ENCODE peak calls at places on chromosomes 5 and 9, in seven cellular contexts. One of them, this sample, is unnamed.

GRCh38 chr5:122182491-122182921 is 53.2 kb downstream of the ZNF474 start:
- DNase-seq in mesendoderm: peak
- DNase-seq in H9: peak
- DNase-seq in mesenchymal stem cell: peak
- DNase-seq in H1: no peak
- DNase-seq in neuronal stem cell: no peak
- DNase-seq in IMR-90: peak
- DNase-seq in this sample: peak

GRCh38 chr5:178288373-178289368 is 56.1 kb upstream of the PHYKPL start:
- DNase-seq in H1: no peak
- DNase-seq in mesenchymal stem cell: no peak
- DNase-seq in mesendoderm: no peak
- DNase-seq in neuronal stem cell: peak
- DNase-seq in H9: no peak
- DNase-seq in IMR-90: no peak
- DNase-seq in this sample: no peak

GRCh38 chr5:1299511-1299850 is 4.6 kb upstream of the TERT start:
- DNase-seq in H1: no peak
- DNase-seq in mesendoderm: no peak
- DNase-seq in neuronal stem cell: no peak
- DNase-seq in mesenchymal stem cell: no peak
- DNase-seq in IMR-90: no peak
- DNase-seq in H9: peak
- DNase-seq in this sample: no peak

GRCh38 chr9:2480255-2480837 is 141.2 kb upstream of the VLDLR start:
- DNase-seq in H9: no peak
- DNase-seq in mesenchymal stem cell: no peak
- DNase-seq in neuronal stem cell: no peak
- DNase-seq in mesendoderm: no peak
- DNase-seq in IMR-90: no peak
- DNase-seq in H1: no peak
- DNase-seq in this sample: peak

GRCh38 chr9:115042781-115043509 is 75.0 kb downstream of the TNC start:
- DNase-seq in H1: no peak
- DNase-seq in mesendoderm: no peak
- DNase-seq in mesenchymal stem cell: no peak
- DNase-seq in H9: no peak
- DNase-seq in IMR-90: no peak
- DNase-seq in neuronal stem cell: no peak
- DNase-seq in this sample: no peak

GRCh38 chr5:136048966-136049365 is 20.2 kb downstream of the TGFBI start:
- DNase-seq in mesenchymal stem cell: no peak
- DNase-seq in IMR-90: no peak
- DNase-seq in H9: no peak
- DNase-seq in H1: no peak
- DNase-seq in mesendoderm: no peak
- DNase-seq in neuronal stem cell: no peak
- DNase-seq in this sample: no peak

GRCh38 chr9:129886226-129887174 is 51.2 kb downstream of the USP20 start:
- DNase-seq in mesenchymal stem cell: no peak
- DNase-seq in H9: peak
- DNase-seq in neuronal stem cell: no peak
- DNase-seq in IMR-90: no peak
- DNase-seq in H1: no peak
- DNase-seq in mesendoderm: no peak
- DNase-seq in this sample: peak

GRCh38 chr5:104952876-104953275 is 1390.3 kb upstream of the NUDT12 start:
- DNase-seq in IMR-90: no peak
- DNase-seq in mesendoderm: no peak
- DNase-seq in H9: no peak
- DNase-seq in H1: no peak
- DNase-seq in neuronal stem cell: no peak
- DNase-seq in mesenchymal stem cell: no peak
- DNase-seq in this sample: no peak

GRCh38 chr5:200985-201384 is 9.7 kb downstream of the LRRC14B start:
- DNase-seq in mesenchymal stem cell: no peak
- DNase-seq in H1: no peak
- DNase-seq in mesendoderm: no peak
- DNase-seq in IMR-90: no peak
- DNase-seq in H9: no peak
- DNase-seq in neuronal stem cell: no peak
- DNase-seq in this sample: no peak

GRCh38 chr9:114512337-114512874 is 7.1 kb upstream of the WHRN start:
- DNase-seq in neuronal stem cell: no peak
- DNase-seq in H9: no peak
- DNase-seq in mesendoderm: no peak
- DNase-seq in IMR-90: no peak
- DNase-seq in mesenchymal stem cell: no peak
- DNase-seq in H1: no peak
- DNase-seq in this sample: no peak

GRCh38 chr9:104885818-104886709 is 41.9 kb downstream of the ABCA1 start:
- DNase-seq in neuronal stem cell: no peak
- DNase-seq in mesendoderm: peak
- DNase-seq in mesenchymal stem cell: no peak
- DNase-seq in H1: peak
- DNase-seq in IMR-90: no peak
- DNase-seq in H9: peak
- DNase-seq in this sample: no peak

GRCh38 chr9:72882117-72882775 is 70.6 kb downstream of the ALDH1A1 start:
- DNase-seq in mesenchymal stem cell: no peak
- DNase-seq in H1: no peak
- DNase-seq in mesendoderm: no peak
- DNase-seq in neuronal stem cell: no peak
- DNase-seq in H9: no peak
- DNase-seq in IMR-90: no peak
- DNase-seq in this sample: no peak

DNA sequence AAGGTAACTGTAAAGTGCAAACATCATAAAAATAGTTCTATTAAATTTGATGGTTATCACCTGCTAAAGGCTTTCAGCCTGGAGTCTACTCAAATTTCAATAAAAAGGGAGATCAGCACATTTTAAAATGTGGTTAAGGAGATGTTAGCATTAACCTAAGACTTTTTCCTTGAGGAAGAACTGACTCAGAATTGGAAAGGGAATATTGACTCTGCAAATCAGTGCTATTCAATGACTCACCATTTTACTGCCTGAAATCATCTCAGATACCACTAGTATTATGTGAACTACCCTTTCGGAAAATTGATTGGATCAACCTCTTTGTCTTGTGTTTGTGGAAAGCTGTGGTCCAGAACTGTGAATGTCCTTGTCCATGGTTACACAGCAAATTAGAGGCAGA is 113.3 kb downstream of the ADRB2 start:
- DNase-seq in H1: no peak
- DNase-seq in H9: no peak
- DNase-seq in neuronal stem cell: no peak
- DNase-seq in mesenchymal stem cell: peak
- DNase-seq in mesendoderm: no peak
- DNase-seq in IMR-90: peak
- DNase-seq in this sample: no peak
- H4K8ac ChIP-seq in H1: no peak
- H4K8ac ChIP-seq in H9: no peak
- H4K8ac ChIP-seq in neuronal stem cell: no peak
- H4K8ac ChIP-seq in mesenchymal stem cell: no peak
- H4K8ac ChIP-seq in mesendoderm: no peak
- H4K8ac ChIP-seq in IMR-90: no peak
- H4K8ac ChIP-seq in this sample: no peak

GRCh38 chr5:125987677-125988255 is 435.4 kb upstream of the GRAMD2B start:
- DNase-seq in mesenchymal stem cell: no peak
- DNase-seq in mesendoderm: peak
- DNase-seq in H9: peak
- DNase-seq in neuronal stem cell: no peak
- DNase-seq in IMR-90: no peak
- DNase-seq in H1: peak
- DNase-seq in this sample: peak

DNA sequence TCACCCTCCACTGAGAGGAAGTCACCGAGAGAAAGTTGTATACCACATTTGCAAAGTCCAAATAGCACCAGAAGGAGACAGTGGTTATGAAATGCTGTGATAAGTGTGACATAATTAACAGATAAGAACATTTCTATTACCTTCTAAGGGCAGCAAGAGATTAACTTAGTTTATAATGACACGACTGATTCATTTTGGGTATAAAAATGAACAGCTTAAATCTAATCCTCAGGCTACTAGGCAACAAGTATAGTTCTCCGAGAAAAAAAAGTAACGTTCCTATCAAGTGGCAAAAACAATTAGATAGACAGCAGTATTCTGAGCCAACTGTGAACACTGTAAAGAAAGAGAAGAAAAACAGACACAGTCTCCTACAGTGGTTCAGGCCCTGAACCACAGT is 431.2 kb upstream of the GRAMD2B start:
- DNase-seq in H1: no peak
- DNase-seq in mesenchymal stem cell: no peak
- DNase-seq in H9: no peak
- DNase-seq in neuronal stem cell: no peak
- DNase-seq in IMR-90: no peak
- DNase-seq in mesendoderm: no peak
- DNase-seq in this sample: no peak
- H2BK5ac ChIP-seq in H1: no peak
- H2BK5ac ChIP-seq in mesenchymal stem cell: no peak
- H2BK5ac ChIP-seq in H9: no peak
- H2BK5ac ChIP-seq in neuronal stem cell: no peak
- H2BK5ac ChIP-seq in IMR-90: no peak
- H2BK5ac ChIP-seq in mesendoderm: no peak
- H2BK5ac ChIP-seq in this sample: no peak

GRCh38 chr9:92424340-92424739 is at the start of gene OMD:
- DNase-seq in H9: no peak
- DNase-seq in mesendoderm: no peak
- DNase-seq in neuronal stem cell: no peak
- DNase-seq in IMR-90: no peak
- DNase-seq in mesenchymal stem cell: no peak
- DNase-seq in H1: no peak
- DNase-seq in this sample: no peak
- H4K8ac ChIP-seq in H9: no peak
- H4K8ac ChIP-seq in mesendoderm: peak
- H4K8ac ChIP-seq in neuronal stem cell: no peak
- H4K8ac ChIP-seq in IMR-90: no peak
- H4K8ac ChIP-seq in mesenchymal stem cell: no peak
- H4K8ac ChIP-seq in H1: no peak
- H4K8ac ChIP-seq in this sample: no peak

GRCh38 chr5:168217497-168217896 is 73.9 kb upstream of the WWC1 start:
- DNase-seq in mesendoderm: no peak
- DNase-seq in neuronal stem cell: no peak
- DNase-seq in mesenchymal stem cell: no peak
- DNase-seq in IMR-90: no peak
- DNase-seq in H1: no peak
- DNase-seq in H9: no peak
- DNase-seq in this sample: no peak

GRCh38 chr5:168216989-168217388 is 74.5 kb upstream of the WWC1 start:
- DNase-seq in neuronal stem cell: no peak
- DNase-seq in H1: no peak
- DNase-seq in IMR-90: no peak
- DNase-seq in H9: no peak
- DNase-seq in mesenchymal stem cell: no peak
- DNase-seq in mesendoderm: no peak
- DNase-seq in this sample: no peak

GRCh38 chr5:168214071-168214470 is 77.4 kb upstream of the WWC1 start:
- DNase-seq in H9: no peak
- DNase-seq in mesendoderm: peak
- DNase-seq in H1: no peak
- DNase-seq in mesenchymal stem cell: no peak
- DNase-seq in neuronal stem cell: no peak
- DNase-seq in IMR-90: no peak
- DNase-seq in this sample: no peak

GRCh38 chr5:168214886-168215285 is 76.6 kb upstream of the WWC1 start:
- DNase-seq in H9: no peak
- DNase-seq in mesenchymal stem cell: no peak
- DNase-seq in IMR-90: no peak
- DNase-seq in H1: no peak
- DNase-seq in neuronal stem cell: no peak
- DNase-seq in mesendoderm: no peak
- DNase-seq in this sample: no peak

GRCh38 chr5:168215646-168216045 is 75.8 kb upstream of the WWC1 start:
- DNase-seq in H1: no peak
- DNase-seq in H9: no peak
- DNase-seq in mesenchymal stem cell: no peak
- DNase-seq in neuronal stem cell: no peak
- DNase-seq in mesendoderm: no peak
- DNase-seq in IMR-90: no peak
- DNase-seq in this sample: no peak
- H2BK5ac ChIP-seq in H1: peak
- H2BK5ac ChIP-seq in H9: no peak
- H2BK5ac ChIP-seq in mesenchymal stem cell: no peak
- H2BK5ac ChIP-seq in neuronal stem cell: no peak
- H2BK5ac ChIP-seq in mesendoderm: no peak
- H2BK5ac ChIP-seq in IMR-90: no peak
- H2BK5ac ChIP-seq in this sample: no peak

DNA sequence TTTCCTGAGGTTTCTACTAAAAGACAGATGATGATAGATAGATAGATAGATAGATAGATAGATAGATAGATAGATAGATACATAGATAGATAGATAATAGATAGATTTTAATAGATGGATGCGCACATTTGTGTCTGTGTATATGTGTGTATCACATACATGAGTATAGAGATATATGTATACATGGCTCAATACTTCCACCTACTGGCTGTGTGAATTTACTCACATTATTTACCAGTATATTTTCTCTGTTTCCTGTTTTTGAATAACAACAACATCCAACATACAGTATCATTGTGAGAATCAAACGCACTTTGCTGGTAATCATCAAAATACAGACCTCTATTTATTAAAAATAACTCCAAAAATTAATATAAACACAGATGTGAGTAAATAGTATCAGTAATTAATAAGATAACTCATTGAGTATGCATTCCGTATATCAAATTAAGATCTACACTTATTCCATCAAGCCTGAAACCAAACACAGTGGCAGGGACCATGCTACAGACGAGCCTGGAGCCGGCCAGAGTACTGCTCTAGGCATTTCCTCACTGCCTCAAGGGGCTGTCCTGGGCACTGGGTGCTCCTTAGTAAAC is 338.0 kb downstream of the SEMA5A start:
- DNase-seq in neuronal stem cell: no peak
- DNase-seq in IMR-90: peak
- DNase-seq in H9: no peak
- DNase-seq in H1: no peak
- DNase-seq in mesendoderm: peak
- DNase-seq in mesenchymal stem cell: peak
- DNase-seq in this sample: no peak
- H4K8ac ChIP-seq in neuronal stem cell: no peak
- H4K8ac ChIP-seq in IMR-90: no peak
- H4K8ac ChIP-seq in H9: no peak
- H4K8ac ChIP-seq in H1: no peak
- H4K8ac ChIP-seq in mesendoderm: no peak
- H4K8ac ChIP-seq in mesenchymal stem cell: no peak
- H4K8ac ChIP-seq in this sample: no peak